ENCODE peak calls at places on chromosomes 5 and 9, in seven cellular contexts. L is PC-9; B is uterus; N is astrocyte of the spinal cord; M is HuH-7.5; J is stimulated activated CD8-positive, alpha-beta memory T cell treated with anti-CD3 and anti-CD28 coated beads, Interleukin-7, amount 100 ng/mL, for 1 hour; U is activated naive CD4-positive, alpha-beta T cell treated with anti-CD3 and anti-CD28 coated beads for 36 hours. X is an unnamed sample.

GRCh38 chr9:5388026-5388806 is 48.5 kb upstream of the RLN1 start:
- DNase-seq in B (no peak), J (no peak), U (no peak), L (no peak), M (no peak), N (peak), X (no peak)

GRCh38 chr9:121268598-121269029 is 652 bp downstream of the GSN start:
- DNase-seq in J (no peak), U (no peak), L (peak), N (no peak), B (no peak), M (no peak), X (no peak)

GRCh38 chr5:10246761-10247160 is 2.9 kb downstream of the ATPSCKMT start:
- DNase-seq in L (no peak), N (no peak), B (no peak), U (no peak), J (no peak), M (no peak), X (no peak)

GRCh38 chr5:159642379-159642778 is 273.9 kb upstream of the ADRA1B start:
- DNase-seq in L (no peak), J (no peak), U (no peak), M (no peak), B (no peak), N (no peak), X (no peak)

GRCh38 chr5:139090566-139090965 is 107.6 kb downstream of the SIL1 start:
- DNase-seq in N (no peak), L (no peak), B (no peak), J (no peak), U (no peak), M (no peak), X (no peak)

GRCh38 chr5:139698461-139699146 is 50.5 kb downstream of the CXXC5 start:
- DNase-seq in J (no peak), N (peak), M (no peak), U (no peak), L (peak), B (peak), X (peak)

GRCh38 chr9:137044502-137045177 is 1.3 kb downstream of the NPDC1 start:
- DNase-seq in M (no peak), L (peak), U (no peak), B (no peak), J (no peak), N (no peak), X (no peak)

GRCh38 chr9:761155-761792 is 80.2 kb upstream of the DMRT1 start:
- DNase-seq in U (no peak), N (no peak), J (no peak), M (peak), L (no peak), B (no peak), X (no peak)

GRCh38 chr9:111873901-111874300 is 22.7 kb upstream of the UGCG start:
- DNase-seq in N (no peak), U (no peak), L (no peak), J (no peak), M (no peak), B (no peak), X (no peak)

GRCh38 chr5:3091040-3091774 is 339.7 kb upstream of the IRX2 start:
- DNase-seq in L (no peak), M (no peak), N (no peak), U (no peak), J (no peak), B (no peak), X (peak)